ENCODE peak calls at places on chromosomes 4 and X, in eight cellular contexts. One of them, this sample, is unnamed. For H3K27me3, the result is how much of the 10 kb centered on the place peaks cover.

GRCh38 chr4:187004628-187005027 is 281.0 kb upstream of the FAT1 start:
- DNase-seq in CD8-positive, alpha-beta memory T cell: no peak
- DNase-seq in GM23248: no peak
- DNase-seq in H1: no peak
- DNase-seq in endodermal cell: no peak
- DNase-seq in HL-60: no peak
- DNase-seq in lower lobe of right lung: no peak
- DNase-seq in A673: no peak
- DNase-seq in this sample: no peak

GRCh38 chr4:123603165-123603564 is 206.6 kb downstream of the SPRY1 start:
- DNase-seq in CD8-positive, alpha-beta memory T cell: no peak
- DNase-seq in GM23248: peak
- DNase-seq in H1: no peak
- DNase-seq in endodermal cell: no peak
- DNase-seq in HL-60: no peak
- DNase-seq in lower lobe of right lung: no peak
- DNase-seq in A673: peak
- DNase-seq in this sample: peak

GRCh38 chr4:8241895-8242696 is 27.5 kb upstream of the HTRA3 start:
- DNase-seq in CD8-positive, alpha-beta memory T cell: peak
- DNase-seq in GM23248: peak
- DNase-seq in H1: peak
- DNase-seq in endodermal cell: peak
- DNase-seq in HL-60: peak
- DNase-seq in lower lobe of right lung: peak
- DNase-seq in A673: peak
- DNase-seq in this sample: peak

GRCh38 chrX:66602381-66602938 is 36.4 kb downstream of the EDA2R start:
- DNase-seq in CD8-positive, alpha-beta memory T cell: no peak
- DNase-seq in GM23248: no peak
- DNase-seq in H1: no peak
- DNase-seq in endodermal cell: peak
- DNase-seq in HL-60: no peak
- DNase-seq in lower lobe of right lung: no peak
- DNase-seq in A673: no peak
- DNase-seq in this sample: no peak

GRCh38 chr4:4914059-4914820 is 54.8 kb downstream of the MSX1 start:
- DNase-seq in CD8-positive, alpha-beta memory T cell: no peak
- DNase-seq in GM23248: peak
- DNase-seq in H1: no peak
- DNase-seq in endodermal cell: no peak
- DNase-seq in HL-60: no peak
- DNase-seq in lower lobe of right lung: no peak
- DNase-seq in A673: no peak
- DNase-seq in this sample: peak

GRCh38 chrX:17923546-17923945 is 62.4 kb upstream of the RAI2 start:
- DNase-seq in CD8-positive, alpha-beta memory T cell: no peak
- DNase-seq in GM23248: peak
- DNase-seq in H1: no peak
- DNase-seq in endodermal cell: no peak
- DNase-seq in HL-60: no peak
- DNase-seq in lower lobe of right lung: no peak
- DNase-seq in A673: peak
- DNase-seq in this sample: no peak

GRCh38 chr4:103934178-103934789 is 214.5 kb upstream of the TACR3 start:
- DNase-seq in CD8-positive, alpha-beta memory T cell: no peak
- DNase-seq in GM23248: peak
- DNase-seq in H1: no peak
- DNase-seq in endodermal cell: no peak
- DNase-seq in HL-60: peak
- DNase-seq in lower lobe of right lung: no peak
- DNase-seq in A673: peak
- DNase-seq in this sample: peak

GRCh38 chrX:14051416-14051815 is 21.7 kb upstream of the GEMIN8 start:
- DNase-seq in CD8-positive, alpha-beta memory T cell: no peak
- DNase-seq in GM23248: peak
- DNase-seq in H1: no peak
- DNase-seq in endodermal cell: no peak
- DNase-seq in HL-60: no peak
- DNase-seq in lower lobe of right lung: no peak
- DNase-seq in A673: no peak
- DNase-seq in this sample: no peak

GRCh38 chrX:130094712-130095111 is 15.6 kb downstream of the ELF4 start:
- DNase-seq in CD8-positive, alpha-beta memory T cell: no peak
- DNase-seq in GM23248: no peak
- DNase-seq in H1: no peak
- DNase-seq in endodermal cell: no peak
- DNase-seq in HL-60: no peak
- DNase-seq in lower lobe of right lung: no peak
- DNase-seq in A673: no peak
- DNase-seq in this sample: no peak

GRCh38 chrX:40145001-40145631 is 47.4 kb upstream of the BCOR start:
- DNase-seq in CD8-positive, alpha-beta memory T cell: no peak
- DNase-seq in GM23248: peak
- DNase-seq in H1: peak
- DNase-seq in endodermal cell: peak
- DNase-seq in HL-60: no peak
- DNase-seq in lower lobe of right lung: no peak
- DNase-seq in A673: peak
- DNase-seq in this sample: no peak

GRCh38 chrX:40143987-40144386 is 46.2 kb upstream of the BCOR start:
- DNase-seq in CD8-positive, alpha-beta memory T cell: no peak
- DNase-seq in GM23248: no peak
- DNase-seq in H1: no peak
- DNase-seq in endodermal cell: peak
- DNase-seq in HL-60: no peak
- DNase-seq in lower lobe of right lung: no peak
- DNase-seq in A673: no peak
- DNase-seq in this sample: no peak

GRCh38 chrX:40145670-40146470 is 48.1 kb upstream of the BCOR start:
- DNase-seq in CD8-positive, alpha-beta memory T cell: no peak
- DNase-seq in GM23248: peak
- DNase-seq in H1: no peak
- DNase-seq in endodermal cell: peak
- DNase-seq in HL-60: no peak
- DNase-seq in lower lobe of right lung: no peak
- DNase-seq in A673: peak
- DNase-seq in this sample: no peak

GRCh38 chrX:40143001-40143400 is 45.2 kb upstream of the BCOR start:
- DNase-seq in CD8-positive, alpha-beta memory T cell: no peak
- DNase-seq in GM23248: no peak
- DNase-seq in H1: no peak
- DNase-seq in endodermal cell: peak
- DNase-seq in HL-60: no peak
- DNase-seq in lower lobe of right lung: no peak
- DNase-seq in A673: no peak
- DNase-seq in this sample: no peak

GRCh38 chrX:40144576-40144975 is 46.8 kb upstream of the BCOR start:
- DNase-seq in CD8-positive, alpha-beta memory T cell: no peak
- DNase-seq in GM23248: no peak
- DNase-seq in H1: no peak
- DNase-seq in endodermal cell: peak
- DNase-seq in HL-60: no peak
- DNase-seq in lower lobe of right lung: no peak
- DNase-seq in A673: no peak
- DNase-seq in this sample: no peak
- H3K27me3 ChIP-seq in CD8-positive, alpha-beta memory T cell: under half
- H3K27me3 ChIP-seq in GM23248: under half
- H3K27me3 ChIP-seq in H1: under half
- H3K27me3 ChIP-seq in endodermal cell: under half
- H3K27me3 ChIP-seq in HL-60: under half
- H3K27me3 ChIP-seq in lower lobe of right lung: under half
- H3K27me3 ChIP-seq in A673: under half
- H3K27me3 ChIP-seq in this sample: under half

GRCh38 chrX:25013593-25014365 is 2.0 kb downstream of the ARX start:
- DNase-seq in CD8-positive, alpha-beta memory T cell: no peak
- DNase-seq in GM23248: no peak
- DNase-seq in H1: no peak
- DNase-seq in endodermal cell: peak
- DNase-seq in HL-60: no peak
- DNase-seq in lower lobe of right lung: no peak
- DNase-seq in A673: no peak
- DNase-seq in this sample: no peak

GRCh38 chrX:25011589-25012432 is 4.0 kb downstream of the ARX start:
- DNase-seq in CD8-positive, alpha-beta memory T cell: no peak
- DNase-seq in GM23248: no peak
- DNase-seq in H1: no peak
- DNase-seq in endodermal cell: peak
- DNase-seq in HL-60: no peak
- DNase-seq in lower lobe of right lung: no peak
- DNase-seq in A673: no peak
- DNase-seq in this sample: no peak

GRCh38 chrX:25012433-25012735 is 3.4 kb downstream of the ARX start:
- DNase-seq in CD8-positive, alpha-beta memory T cell: no peak
- DNase-seq in GM23248: peak
- DNase-seq in H1: no peak
- DNase-seq in endodermal cell: peak
- DNase-seq in HL-60: no peak
- DNase-seq in lower lobe of right lung: no peak
- DNase-seq in A673: no peak
- DNase-seq in this sample: no peak

GRCh38 chrX:25014366-25014838 is 1.4 kb downstream of the ARX start:
- DNase-seq in CD8-positive, alpha-beta memory T cell: no peak
- DNase-seq in GM23248: no peak
- DNase-seq in H1: no peak
- DNase-seq in endodermal cell: peak
- DNase-seq in HL-60: no peak
- DNase-seq in lower lobe of right lung: no peak
- DNase-seq in A673: no peak
- DNase-seq in this sample: no peak

GRCh38 chrX:25012793-25013592 is 2.8 kb downstream of the ARX start:
- DNase-seq in CD8-positive, alpha-beta memory T cell: no peak
- DNase-seq in GM23248: peak
- DNase-seq in H1: no peak
- DNase-seq in endodermal cell: peak
- DNase-seq in HL-60: no peak
- DNase-seq in lower lobe of right lung: no peak
- DNase-seq in A673: no peak
- DNase-seq in this sample: no peak
- H3K4me3 ChIP-seq in CD8-positive, alpha-beta memory T cell: no peak
- H3K4me3 ChIP-seq in GM23248: no peak
- H3K4me3 ChIP-seq in H1: peak
- H3K4me3 ChIP-seq in endodermal cell: no peak
- H3K4me3 ChIP-seq in HL-60: peak
- H3K4me3 ChIP-seq in lower lobe of right lung: peak
- H3K4me3 ChIP-seq in A673: peak
- H3K4me3 ChIP-seq in this sample: no peak

GRCh38 chr4:177583000-177583399 is 140.8 kb upstream of the AGA start:
- DNase-seq in CD8-positive, alpha-beta memory T cell: no peak
- DNase-seq in GM23248: peak
- DNase-seq in H1: no peak
- DNase-seq in endodermal cell: no peak
- DNase-seq in HL-60: no peak
- DNase-seq in lower lobe of right lung: no peak
- DNase-seq in A673: no peak
- DNase-seq in this sample: no peak
- H3K27me3 ChIP-seq in CD8-positive, alpha-beta memory T cell: under half
- H3K27me3 ChIP-seq in GM23248: under half
- H3K27me3 ChIP-seq in H1: under half
- H3K27me3 ChIP-seq in endodermal cell: under half
- H3K27me3 ChIP-seq in HL-60: under half
- H3K27me3 ChIP-seq in lower lobe of right lung: under half
- H3K27me3 ChIP-seq in A673: under half
- H3K27me3 ChIP-seq in this sample: under half

GRCh38 chr4:31148990-31149389 is 428.8 kb downstream of the PCDH7 start:
- DNase-seq in CD8-positive, alpha-beta memory T cell: no peak
- DNase-seq in GM23248: no peak
- DNase-seq in H1: no peak
- DNase-seq in endodermal cell: no peak
- DNase-seq in HL-60: no peak
- DNase-seq in lower lobe of right lung: no peak
- DNase-seq in A673: no peak
- DNase-seq in this sample: no peak
- H3K4me3 ChIP-seq in CD8-positive, alpha-beta memory T cell: no peak
- H3K4me3 ChIP-seq in GM23248: no peak
- H3K4me3 ChIP-seq in H1: no peak
- H3K4me3 ChIP-seq in endodermal cell: peak
- H3K4me3 ChIP-seq in HL-60: no peak
- H3K4me3 ChIP-seq in lower lobe of right lung: no peak
- H3K4me3 ChIP-seq in A673: no peak
- H3K4me3 ChIP-seq in this sample: no peak

DNA sequence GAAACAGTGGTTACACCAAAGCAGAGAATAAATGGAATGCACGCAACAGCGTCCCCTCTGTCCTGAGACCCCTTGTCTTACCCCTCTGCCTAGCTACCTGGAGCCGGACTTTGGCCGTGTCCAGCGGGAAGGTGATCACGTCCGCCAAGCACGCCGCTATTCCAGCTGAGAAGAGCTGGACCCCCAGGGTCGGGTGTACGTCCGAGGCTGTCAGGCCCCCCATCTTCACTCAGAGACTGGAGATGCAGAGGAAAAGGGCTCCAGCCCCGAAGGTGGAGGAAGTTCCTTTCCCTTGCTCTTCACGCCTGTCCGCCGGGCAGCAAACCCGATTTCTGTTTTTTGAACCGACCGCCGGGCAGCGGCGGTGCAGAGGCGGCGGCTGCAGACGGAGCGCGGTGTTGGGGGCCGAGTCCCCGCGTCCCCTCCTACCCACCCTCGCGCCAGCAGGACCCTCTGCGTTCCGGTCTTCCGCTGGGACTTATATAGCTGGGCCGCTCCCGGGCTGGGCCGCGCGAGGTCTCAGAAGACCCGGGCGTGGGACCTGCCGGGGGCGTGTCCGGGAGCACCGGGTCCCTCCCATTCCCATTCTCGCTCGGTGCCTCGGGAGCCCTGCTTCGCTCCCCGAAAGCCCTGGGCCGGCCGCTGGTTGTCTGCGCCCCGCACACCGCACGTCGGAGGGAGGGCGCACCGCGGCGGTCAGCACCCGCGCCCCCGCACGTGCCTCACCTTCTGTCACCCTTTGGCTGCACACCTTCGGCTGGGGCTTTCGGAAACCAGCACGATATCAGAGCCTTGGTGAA is at the start of gene UCP1:
- DNase-seq in CD8-positive, alpha-beta memory T cell: no peak
- DNase-seq in GM23248: peak
- DNase-seq in H1: peak
- DNase-seq in endodermal cell: peak
- DNase-seq in HL-60: no peak
- DNase-seq in lower lobe of right lung: peak
- DNase-seq in A673: peak
- DNase-seq in this sample: no peak
- H3K27me3 ChIP-seq in CD8-positive, alpha-beta memory T cell: under half
- H3K27me3 ChIP-seq in GM23248: half or more
- H3K27me3 ChIP-seq in H1: under half
- H3K27me3 ChIP-seq in endodermal cell: half or more
- H3K27me3 ChIP-seq in HL-60: half or more
- H3K27me3 ChIP-seq in lower lobe of right lung: under half
- H3K27me3 ChIP-seq in A673: half or more
- H3K27me3 ChIP-seq in this sample: half or more